ENCODE peak calls at places on chromosomes 4 and X, in five cellular contexts. X, A, F, M and B are unnamed samples. For H3K4me1, the result is how much of the 10 kb centered on the place peaks cover.

GRCh38 chr4:110073045-110073845 is 125.2 kb downstream of the ELOVL6 start:
- DNase-seq in F (no peak), A (peak), X (no peak), M (no peak), B (no peak)

GRCh38 chr4:110953191-110953590 is 330.3 kb upstream of the PITX2 start:
- DNase-seq in A (no peak), F (peak), M (no peak), X (no peak), B (no peak)

GRCh38 chrX:136219893-136220292 is 31.3 kb downstream of the MAP7D3 start:
- DNase-seq in A (no peak), M (no peak), F (no peak), X (no peak), B (no peak)

GRCh38 chr4:157576671-157577070 is 356.1 kb downstream of the GRIA2 start:
- DNase-seq in M (peak), A (no peak), X (no peak), F (no peak), B (no peak)

GRCh38 chr4:46656071-46656470 is 253.0 kb downstream of the COX7B2 start:
- DNase-seq in A (no peak), X (no peak), M (no peak), F (no peak), B (no peak)

GRCh38 chr4:102687373-102687981 is 73.3 kb downstream of the MANBA start:
- DNase-seq in X (no peak), A (peak), M (no peak), F (no peak), B (no peak)

GRCh38 chrX:135295238-135295943 is 13.9 kb upstream of the ETDC start:
- DNase-seq in F (no peak), X (peak), M (peak), A (peak), B (peak)

GRCh38 chrX:110167952-110168451 is 149.9 kb downstream of the AMMECR1 start:
- DNase-seq in X (peak), A (no peak), F (peak), M (peak), B (peak)

GRCh38 chrX:133151320-133151719 is 54.4 kb upstream of the USP26 start:
- DNase-seq in F (peak), A (no peak), M (no peak), X (no peak), B (no peak)

GRCh38 chr4:147640331-147640730 is 23.1 kb downstream of the TMEM184C start:
- DNase-seq in A (peak), M (no peak), X (no peak), F (peak), B (no peak)

GRCh38 chr4:65968873-65969272 is 298.6 kb upstream of the EPHA5 start:
- DNase-seq in X (no peak), M (no peak), F (peak), A (no peak), B (no peak)

GRCh38 chr4:82567444-82567843 is 5.7 kb upstream of the TMEM150C start:
- DNase-seq in A (no peak), M (no peak), F (no peak), X (no peak), B (no peak)

GRCh38 chr4:82560853-82561744 is 689 bp downstream of the TMEM150C start:
- DNase-seq in F (no peak), M (peak), X (no peak), A (no peak), B (no peak)

GRCh38 chr4:82559735-82560120 is 2.1 kb downstream of the TMEM150C start:
- DNase-seq in M (no peak), F (no peak), A (no peak), X (no peak), B (no peak)

GRCh38 chr4:82562553-82562854 is 716 bp upstream of the TMEM150C start:
- DNase-seq in X (no peak), F (no peak), M (no peak), A (no peak), B (no peak)

DNA sequence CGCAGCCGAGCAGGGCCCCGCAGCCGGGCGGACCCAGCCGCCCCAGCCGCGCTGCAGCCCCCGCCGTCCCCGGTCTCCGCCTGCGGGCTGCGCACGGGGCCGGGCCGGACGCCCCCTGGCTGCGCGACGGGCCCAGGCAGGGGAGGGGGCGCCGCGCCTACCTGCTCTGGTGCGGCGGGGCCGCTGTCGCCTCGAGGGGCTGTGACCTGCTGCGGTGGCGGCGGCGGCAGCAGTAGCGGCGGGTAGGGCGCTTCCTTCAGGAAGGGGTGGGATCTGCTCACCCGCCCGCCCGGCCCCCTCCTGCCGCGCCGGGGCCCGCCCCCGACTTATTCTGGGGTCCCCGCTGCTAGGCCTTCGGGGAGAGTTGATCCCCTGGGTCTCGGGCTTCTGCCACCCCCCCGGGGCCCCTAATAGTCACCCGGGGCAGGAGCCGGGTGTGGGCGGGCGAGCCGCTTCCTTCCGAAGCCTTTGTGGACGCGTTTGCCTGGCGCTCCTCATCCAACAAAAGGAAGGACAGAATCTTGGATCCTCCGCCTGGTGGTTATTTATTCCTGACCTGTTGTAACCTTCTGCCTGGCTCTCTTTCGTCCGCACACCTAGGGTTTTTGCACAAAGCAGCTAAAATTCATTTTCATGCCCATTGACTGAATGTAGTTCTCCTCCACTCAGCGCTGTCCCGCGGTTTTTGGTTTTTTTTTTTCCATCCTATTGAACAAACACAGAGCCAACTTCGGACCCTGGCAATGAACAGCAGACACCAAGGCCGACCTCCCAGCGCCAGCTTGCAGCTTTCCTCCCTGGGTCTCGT is at the start of gene TMEM150C:
- DNase-seq in M (peak), F (peak), X (peak), A (no peak), B (no peak)
- H3K4me1 ChIP-seq in M (under half), F (under half), X (under half), A (under half), B (under half)

DNA sequence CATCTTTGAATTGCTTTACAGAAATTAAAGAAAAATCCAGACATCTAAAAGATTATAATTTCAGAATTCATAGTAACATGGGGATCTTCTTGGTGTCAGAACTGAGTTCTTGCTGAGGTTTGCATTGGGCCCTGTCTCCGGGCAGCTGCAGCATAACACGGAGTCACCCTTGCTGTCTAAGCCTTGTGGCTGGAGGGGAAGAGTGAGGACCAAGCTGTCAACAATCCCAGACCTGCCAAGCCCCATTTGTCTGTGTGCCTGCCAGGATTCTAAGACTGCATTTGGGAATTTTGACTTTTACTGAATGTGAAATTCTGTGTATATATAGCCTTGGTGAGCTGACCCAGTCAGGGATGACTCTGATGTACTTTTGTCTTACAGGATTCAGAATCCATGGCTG is 25.2 kb upstream of the NAP1L5 start:
- DNase-seq in A (no peak), X (no peak), F (no peak), M (no peak), B (no peak)
- H3K4me3 ChIP-seq in A (no peak), X (no peak), F (no peak), M (no peak), B (no peak)

GRCh38 chr4:29852537-29852936 is 867.6 kb upstream of the PCDH7 start:
- DNase-seq in F (no peak), M (no peak), X (no peak), A (no peak), B (no peak)
- H3K4me1 ChIP-seq in F (under half), M (under half), X (under half), A (under half), B (under half)

DNA sequence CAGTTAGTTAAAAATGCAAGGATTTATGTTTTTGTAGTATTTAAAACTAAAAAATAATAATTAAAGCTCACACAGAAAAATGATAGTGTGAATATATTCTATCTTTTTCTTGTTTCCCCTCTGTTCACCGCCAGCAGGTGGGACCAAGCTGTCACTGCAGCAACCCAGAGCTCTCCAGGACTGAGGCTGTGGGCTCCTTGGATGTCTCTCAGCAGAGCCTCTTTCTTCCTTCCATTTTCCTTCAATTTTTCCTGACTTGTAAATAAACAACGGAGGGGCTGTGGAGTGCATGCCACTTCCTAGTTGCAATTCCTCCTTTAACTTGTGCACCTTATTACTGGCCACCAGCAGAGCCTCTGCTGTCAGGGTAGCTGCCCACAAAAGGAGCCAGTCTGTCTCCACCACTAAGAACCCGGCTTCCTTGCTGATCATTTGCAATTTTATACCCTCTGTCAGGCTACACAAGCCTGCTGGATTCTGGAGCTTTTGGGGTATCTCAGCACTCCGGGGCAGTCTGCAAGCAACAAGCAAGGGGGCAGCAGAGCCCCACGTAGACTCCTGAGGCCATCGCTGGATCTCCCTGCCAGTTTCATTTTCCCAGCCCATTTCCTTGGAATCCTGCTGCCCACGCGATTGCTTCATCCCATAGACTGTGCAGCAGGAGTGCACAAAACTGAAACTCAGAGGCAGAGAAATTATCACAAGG is 1467.4 kb downstream of the C4orf33 start:
- DNase-seq in A (peak), X (peak), M (peak), F (peak), B (no peak)
- H3K4me3 ChIP-seq in A (peak), X (no peak), M (peak), F (peak), B (no peak)

GRCh38 chrX:13676885-13677284 is 12.0 kb upstream of the RAB9A start:
- DNase-seq in F (no peak), M (no peak), A (no peak), X (no peak), B (no peak)

GRCh38 chrX:13669246-13669689 is 16.3 kb downstream of the TCEANC start:
- DNase-seq in M (no peak), F (peak), X (no peak), A (peak), B (peak)

GRCh38 chrX:13667940-13668339 is 15.0 kb downstream of the TCEANC start:
- DNase-seq in M (no peak), F (no peak), X (no peak), A (no peak), B (no peak)

GRCh38 chrX:13670197-13670596 is 17.3 kb downstream of the TCEANC start:
- DNase-seq in X (no peak), A (no peak), M (no peak), F (no peak), B (no peak)

DNA sequence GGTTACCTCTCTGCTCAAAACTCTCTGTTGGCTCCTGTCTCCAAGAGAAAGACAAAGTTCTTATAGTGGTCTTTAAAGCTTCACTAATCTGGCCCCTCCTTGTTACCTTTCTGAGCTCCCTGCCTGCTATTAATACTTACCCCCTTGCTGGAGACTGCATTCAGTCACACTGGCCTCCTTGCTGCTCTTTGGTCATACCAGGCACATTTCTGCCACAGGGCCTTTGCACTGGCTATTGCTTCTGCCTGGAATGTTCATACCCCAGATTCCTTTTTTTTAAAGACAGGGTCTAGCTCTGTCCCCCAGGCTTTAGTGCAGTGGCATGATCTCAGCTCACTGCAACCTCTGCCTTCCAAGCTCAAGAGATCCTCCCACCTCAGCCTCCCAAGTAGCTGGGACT is 15.9 kb upstream of the RAB9A start:
- DNase-seq in F (no peak), X (no peak), M (no peak), A (no peak), B (no peak)
- H3K4me1 ChIP-seq in F (under half), X (under half), M (under half), A (under half), B (under half)

GRCh38 chrX:40152173-40152705 is 54.5 kb upstream of the BCOR start:
- DNase-seq in A (no peak), X (peak), M (peak), F (no peak), B (no peak)
- H3K4me3 ChIP-seq in A (no peak), X (peak), M (peak), F (peak), B (peak)